ENCODE peak calls at places on chromosomes 1 and 21, in ten cellular contexts. E is effector CD8-positive, alpha-beta T cell; Q is GM03348; K is thoracic aorta; V is glomerular endothelial cell; G is heart left ventricle; W is prostate gland; Z is GM23248; T is H54; C is B cell. U is an unnamed sample.

GRCh38 chr1:211520641-211521040 is 28.7 kb upstream of the RD3 start:
- DNase-seq in E (no peak), Q (no peak), K (no peak), V (no peak), G (no peak), W (no peak), Z (peak; percentile 35), T (no peak), C (no peak), U (peak; percentile 14)

GRCh38 chr21:25790122-25790951 is 55.6 kb downstream of the GABPA start:
- DNase-seq in E (no peak), Q (peak; percentile 45), K (no peak), V (peak; percentile 25), G (no peak), W (no peak), Z (peak; percentile 49), T (peak; percentile 15), C (no peak), U (peak; percentile 76)

GRCh38 chr21:45994086-45994661 is 12.6 kb downstream of the COL6A1 start:
- DNase-seq in E (no peak), Q (peak; percentile 39), K (no peak), V (no peak), G (peak; percentile 19), W (no peak), Z (peak; percentile 36), T (no peak), C (no peak), U (no peak)

GRCh38 chr1:156717411-156717810 is 10.9 kb upstream of the METTL25B start:
- DNase-seq in E (no peak), Q (no peak), K (no peak), V (no peak), G (no peak), W (no peak), Z (no peak), T (no peak), C (no peak), U (no peak)

GRCh38 chr1:26358411-26359384 is 4.8 kb upstream of the CRYBG2 start:
- DNase-seq in E (peak; percentile 45), Q (no peak), K (no peak), V (no peak), G (no peak), W (no peak), Z (no peak), T (no peak), C (no peak), U (peak; percentile 43)

GRCh38 chr1:217469983-217470382 is 160.9 kb downstream of the GPATCH2 start:
- DNase-seq in E (no peak), Q (no peak), K (no peak), V (no peak), G (no peak), W (no peak), Z (no peak), T (no peak), C (no peak), U (no peak)

GRCh38 chr1:200302192-200302892 is 107.5 kb downstream of the ZNF281 start:
- DNase-seq in E (peak; percentile 39), Q (peak; percentile 70), K (no peak), V (no peak), G (peak; percentile 19), W (peak; percentile 14), Z (peak; percentile 70), T (peak; percentile 12), C (peak; percentile 75), U (no peak)

GRCh38 chr1:8026976-8027747 is 1.1 kb upstream of the ERRFI1 start:
- DNase-seq in E (no peak), Q (no peak), K (no peak), V (no peak), G (no peak), W (no peak), Z (peak; percentile 31), T (no peak), C (no peak), U (no peak)

GRCh38 chr1:203906932-203907331 is 45.5 kb downstream of the SNRPE start:
- DNase-seq in E (no peak), Q (peak; percentile 89), K (no peak), V (no peak), G (no peak), W (no peak), Z (peak; percentile 94), T (peak; percentile 73), C (no peak), U (peak; percentile 86)

GRCh38 chr1:23422313-23422877 is 2.2 kb downstream of the TCEA3 start:
- DNase-seq in E (peak; percentile 12), Q (peak; percentile 89), K (peak; percentile 41), V (no peak), G (peak; percentile 74), W (peak; percentile 68), Z (peak; percentile 88), T (peak; percentile 59), C (no peak), U (no peak)

GRCh38 chr1:236654957-236655356 is 31.3 kb upstream of the ACTN2 start:
- DNase-seq in E (no peak), Q (no peak), K (no peak), V (no peak), G (no peak), W (no peak), Z (no peak), T (no peak), C (no peak), U (no peak)

GRCh38 chr21:14753466-14754258 is 207.5 kb upstream of the SAMSN1 start:
- DNase-seq in E (no peak), Q (no peak), K (no peak), V (no peak), G (no peak), W (no peak), Z (no peak), T (no peak), C (no peak), U (no peak)

GRCh38 chr1:226495716-226496115 is 52.8 kb upstream of the STUM start:
- DNase-seq in E (no peak), Q (no peak), K (no peak), V (no peak), G (no peak), W (no peak), Z (no peak), T (no peak), C (no peak), U (no peak)

GRCh38 chr1:226608699-226609505 is 60.3 kb downstream of the STUM start:
- DNase-seq in E (peak; percentile 56), Q (peak; percentile 73), K (no peak), V (no peak), G (peak; percentile 51), W (peak; percentile 36), Z (peak; percentile 66), T (peak; percentile 73), C (peak; percentile 68), U (peak; percentile 50)

GRCh38 chr1:231419738-231420298 is 2.3 kb downstream of the EGLN1 start:
- DNase-seq in E (no peak), Q (no peak), K (no peak), V (no peak), G (no peak), W (no peak), Z (peak; percentile 46), T (no peak), C (no peak), U (peak; percentile 65)

GRCh38 chr1:193540511-193540910 is 354.1 kb upstream of the B3GALT2 start:
- DNase-seq in E (no peak), Q (no peak), K (no peak), V (no peak), G (no peak), W (no peak), Z (no peak), T (no peak), C (no peak), U (no peak)

GRCh38 chr1:156420209-156421061 is 51.4 kb downstream of the RHBG start:
- DNase-seq in E (no peak), Q (no peak), K (no peak), V (no peak), G (no peak), W (no peak), Z (peak; percentile 33), T (no peak), C (no peak), U (no peak)

GRCh38 chr21:20875741-20876140 is 122.5 kb upstream of the NCAM2 start:
- DNase-seq in E (no peak), Q (no peak), K (no peak), V (no peak), G (no peak), W (no peak), Z (no peak), T (no peak), C (no peak), U (no peak)

GRCh38 chr1:36239941-36240637 is 15.8 kb downstream of the THRAP3 start:
- DNase-seq in E (no peak), Q (no peak), K (no peak), V (no peak), G (peak; percentile 63), W (no peak), Z (no peak), T (no peak), C (no peak), U (no peak)

GRCh38 chr1:200043330-200043668 is 15.8 kb downstream of the NR5A2 start:
- DNase-seq in E (no peak), Q (no peak), K (no peak), V (no peak), G (no peak), W (no peak), Z (no peak), T (no peak), C (no peak), U (no peak)

GRCh38 chr1:81478217-81478616 is 322.5 kb upstream of the ADGRL2 start:
- DNase-seq in E (no peak), Q (no peak), K (no peak), V (no peak), G (peak; percentile 69), W (no peak), Z (no peak), T (no peak), C (no peak), U (no peak)

GRCh38 chr1:204304067-204304466 is 55.7 kb downstream of the PLEKHA6 start:
- DNase-seq in E (no peak), Q (no peak), K (no peak), V (no peak), G (no peak), W (no peak), Z (no peak), T (no peak), C (no peak), U (no peak)

U was measured in RKO.